ENCODE peak calls at places on chromosome 15, in ten cellular contexts. X is IMR-90, K is HCT116, A is esophagus squamous epithelium, D is suprapubic skin, P is breast epithelium, H is endothelial cell of umbilical vein, B is ovary, E is HepG2, Z is sigmoid colon. Y is an unnamed sample.
A peak's percentile ranks its signal among the peaks of the same experiment; 100 is the strongest.

GRCh38 chr15:31215490-31216209 is 111.0 kb upstream of the KLF13 start:
- DNase-seq in X (no peak), K (no peak), A (peak; percentile 64), D (peak; percentile 89), P (peak; percentile 71), H (peak; percentile 34), B (peak; percentile 75), E (peak; percentile 54), Z (peak; percentile 92), Y (no peak)

GRCh38 chr15:98721166-98721565 is 72.8 kb downstream of the IGF1R start:
- DNase-seq in X (peak; percentile 46), K (no peak), A (no peak), D (no peak), P (no peak), H (no peak), B (no peak), E (no peak), Z (no peak), Y (no peak)

GRCh38 chr15:74906450-74907276 is at the start of gene FAM219B:
- DNase-seq in X (peak; percentile 83), K (peak; percentile 65), A (peak; percentile 52), D (peak; percentile 98), P (peak; percentile 86), H (peak; percentile 87), B (peak; percentile 92), E (peak; percentile 78), Z (peak; percentile 98), Y (peak; percentile 97)

GRCh38 chr15:88125578-88125977 is 131.0 kb downstream of the NTRK3 start:
- DNase-seq in X (no peak), K (no peak), A (no peak), D (no peak), P (no peak), H (no peak), B (no peak), E (no peak), Z (no peak), Y (no peak)

GRCh38 chr15:99343836-99344551 is 92.7 kb downstream of the LRRC28 start:
- DNase-seq in X (no peak), K (no peak), A (no peak), D (no peak), P (no peak), H (peak; percentile 75), B (peak; percentile 24), E (no peak), Z (no peak), Y (no peak)

GRCh38 chr15:49718234-49718633 is 97.4 kb downstream of the DTWD1 start:
- DNase-seq in X (peak; percentile 69), K (no peak), A (no peak), D (no peak), P (no peak), H (no peak), B (no peak), E (no peak), Z (no peak), Y (no peak)

GRCh38 chr15:90004252-90004651 is 3.1 kb downstream of the ZNF710 start:
- DNase-seq in X (no peak), K (no peak), A (no peak), D (peak; percentile 72), P (no peak), H (no peak), B (no peak), E (no peak), Z (no peak), Y (no peak)

GRCh38 chr15:66670698-66671580 is 31.1 kb upstream of the SMAD6 start:
- DNase-seq in X (no peak), K (peak; percentile 76), A (no peak), D (no peak), P (peak; percentile 74), H (no peak), B (no peak), E (peak; percentile 18), Z (no peak), Y (no peak)

GRCh38 chr15:56076651-56077050 is 83.2 kb upstream of the NEDD4 start:
- DNase-seq in X (no peak), K (no peak), A (no peak), D (no peak), P (no peak), H (no peak), B (no peak), E (no peak), Z (no peak), Y (no peak)

GRCh38 chr15:78909791-78910228 is 35.0 kb downstream of the CTSH start:
- DNase-seq in X (peak; percentile 45), K (peak; percentile 10), A (no peak), D (no peak), P (no peak), H (peak; percentile 52), B (peak; percentile 44), E (peak; percentile 42), Z (no peak), Y (no peak)

GRCh38 chr15:43135351-43135750 is 2.0 kb downstream of the TMEM62 start:
- DNase-seq in X (no peak), K (no peak), A (no peak), D (no peak), P (no peak), H (no peak), B (no peak), E (no peak), Z (no peak), Y (no peak)

GRCh38 chr15:43133429-43134156 is at the start of gene TMEM62:
- DNase-seq in X (peak; percentile 44), K (peak; percentile 76), A (peak; percentile 33), D (peak; percentile 90), P (peak; percentile 78), H (peak; percentile 65), B (peak; percentile 65), E (peak; percentile 77), Z (peak; percentile 91), Y (peak; percentile 93)

GRCh38 chr15:43132830-43133428 is 457 bp upstream of the TMEM62 start:
- DNase-seq in X (no peak), K (no peak), A (no peak), D (no peak), P (no peak), H (peak; percentile 5), B (no peak), E (no peak), Z (no peak), Y (no peak)

GRCh38 chr15:43134157-43134637 is 811 bp downstream of the TMEM62 start:
- DNase-seq in X (no peak), K (no peak), A (no peak), D (no peak), P (no peak), H (peak; percentile 7), B (no peak), E (no peak), Z (no peak), Y (no peak)
- H3K27ac ChIP-seq in X (peak overlapping the region; percentile 18), K (peak overlapping the region; percentile 62), A (peak overlapping the region; percentile 93), D (peak overlapping the region; percentile 87), P (peak overlapping the region; percentile 90), H (no peak overlapping the region), B (peak overlapping the region; percentile 62), E (peak overlapping the region; percentile 72), Z (peak overlapping the region; percentile 86), Y (peak overlapping the region; percentile 85)

GRCh38 chr15:80679805-80680175 is 15.3 kb upstream of the ABHD17C start:
- DNase-seq in X (no peak), K (no peak), A (no peak), D (no peak), P (no peak), H (no peak), B (no peak), E (no peak), Z (no peak), Y (no peak)
- TF ChIP-seq POLR2A in X (no peak), K (no peak), A (no peak), D (no peak), P (no peak), H (no peak), B (no peak), E (no peak), Z (no peak), Y (no peak)

GRCh38 chr15:101614761-101615160 is 37.4 kb downstream of the TM2D3 start:
- DNase-seq in X (no peak), K (no peak), A (no peak), D (no peak), P (no peak), H (no peak), B (no peak), E (no peak), Z (no peak), Y (no peak)

GRCh38 chr15:101617390-101617965 is 34.7 kb downstream of the TM2D3 start:
- DNase-seq in X (no peak), K (no peak), A (no peak), D (no peak), P (no peak), H (no peak), B (peak; percentile 29), E (no peak), Z (no peak), Y (no peak)

GRCh38 chr15:101615414-101615985 is 36.7 kb downstream of the TM2D3 start:
- DNase-seq in X (no peak), K (no peak), A (no peak), D (no peak), P (no peak), H (no peak), B (peak; percentile 33), E (no peak), Z (no peak), Y (no peak)

GRCh38 chr15:101618056-101618455 is 34.1 kb downstream of the TM2D3 start:
- DNase-seq in X (no peak), K (no peak), A (no peak), D (no peak), P (no peak), H (no peak), B (no peak), E (no peak), Z (no peak), Y (no peak)

DNA sequence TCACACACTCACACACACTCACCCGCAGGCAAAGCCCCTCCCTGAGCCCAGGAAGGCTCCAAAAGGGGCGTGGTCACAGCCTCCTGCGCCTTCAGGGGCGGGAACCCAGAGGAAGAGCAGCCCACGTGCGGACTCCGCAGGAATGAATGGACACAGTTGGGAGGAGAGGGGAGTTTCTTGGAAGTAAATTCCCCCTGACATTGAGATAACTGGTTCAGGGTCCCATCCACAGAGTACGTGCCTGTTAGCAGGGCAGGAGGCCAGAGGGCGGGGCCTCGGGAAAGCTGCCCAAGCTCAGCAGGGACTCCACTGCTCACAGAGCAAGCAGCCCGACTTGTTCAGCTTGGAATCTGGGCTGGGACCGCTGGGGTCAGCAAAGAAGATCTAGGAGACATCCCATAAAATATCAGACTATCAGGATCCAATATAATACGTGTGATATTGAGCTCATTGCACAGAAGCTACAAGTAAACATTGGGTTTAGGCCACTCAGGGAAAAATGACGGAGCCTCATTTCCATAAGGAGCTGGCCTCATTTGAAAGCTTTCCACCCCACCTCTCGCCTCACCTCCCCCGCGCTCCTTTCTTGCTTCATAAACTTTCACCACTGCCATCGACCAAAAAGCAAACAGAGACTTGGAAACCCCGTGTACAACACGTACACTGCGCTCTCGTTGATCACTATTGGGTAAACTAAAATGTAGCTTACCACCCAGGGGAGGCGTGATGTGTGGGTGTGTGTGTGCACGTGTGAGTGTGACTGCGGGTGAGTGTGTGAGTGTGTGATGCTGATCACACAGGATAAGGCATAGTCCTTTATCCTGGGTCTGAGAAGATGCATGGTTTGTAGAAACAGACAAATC is 36.0 kb downstream of the TM2D3 start:
- DNase-seq in X (peak; percentile 67), K (peak; percentile 56), A (no peak), D (no peak), P (no peak), H (peak; percentile 11), B (peak; percentile 88), E (peak; percentile 60), Z (peak; percentile 78), Y (no peak)
- H3K4me3 ChIP-seq in X (no peak overlapping the region), K (peak overlapping the region; percentile 38), A (no peak overlapping the region), D (peak overlapping the region; percentile 13), P (peak overlapping the region; percentile 15), H (no peak overlapping the region), B (no peak overlapping the region), E (peak overlapping the region; percentile 3), Z (no peak overlapping the region), Y (peak overlapping the region; percentile 23)

GRCh38 chr15:59312199-59312598 is 60.5 kb downstream of the MYO1E start:
- DNase-seq in X (no peak), K (no peak), A (no peak), D (no peak), P (no peak), H (no peak), B (no peak), E (no peak), Z (no peak), Y (no peak)
- H3K27ac ChIP-seq in X (no peak overlapping the region), K (no peak overlapping the region), A (no peak overlapping the region), D (no peak overlapping the region), P (no peak overlapping the region), H (no peak overlapping the region), B (no peak overlapping the region), E (no peak overlapping the region), Z (no peak overlapping the region), Y (no peak overlapping the region)